ENCODE peak calls at places on chromosomes 7 and 10, in ten cellular contexts. X, O, B, Q, E, W, U, J, V and D are unnamed samples.

GRCh38 chr7:5557920-5558401 is 134.3 kb upstream of the TNRC18 start:
- DNase-seq in X (no peak), O (peak), B (peak), Q (peak), E (no peak), W (no peak), U (peak), J (no peak), V (no peak), D (no peak)

GRCh38 chr10:31829776-31830175 is 98.9 kb downstream of the ARHGAP12 start:
- DNase-seq in X (no peak), O (no peak), B (no peak), Q (no peak), E (no peak), W (no peak), U (no peak), J (no peak), V (no peak), D (no peak)

GRCh38 chr7:87144173-87144657 is 8.0 kb upstream of the DMTF1 start:
- DNase-seq in X (no peak), O (no peak), B (no peak), Q (peak), E (no peak), W (no peak), U (no peak), J (no peak), V (no peak), D (no peak)

GRCh38 chr10:127986543-127987466 is 79.9 kb downstream of the PTPRE start:
- DNase-seq in X (no peak), O (no peak), B (no peak), Q (no peak), E (no peak), W (no peak), U (no peak), J (no peak), V (no peak), D (no peak)

GRCh38 chr7:149566103-149566502 is 68.5 kb upstream of the ZNF746 start:
- DNase-seq in X (no peak), O (no peak), B (no peak), Q (no peak), E (no peak), W (no peak), U (no peak), J (no peak), V (no peak), D (no peak)

GRCh38 chr7:44965441-44965903 is 13.3 kb downstream of the MYO1G start:
- DNase-seq in X (no peak), O (peak), B (no peak), Q (no peak), E (no peak), W (no peak), U (no peak), J (no peak), V (no peak), D (no peak)

GRCh38 chr10:91552706-91553105 is 80.2 kb downstream of the PPP1R3C start:
- DNase-seq in X (no peak), O (no peak), B (no peak), Q (no peak), E (no peak), W (peak), U (peak), J (peak), V (no peak), D (no peak)

GRCh38 chr7:28481131-28481926 is 69.0 kb downstream of the CREB5 start:
- DNase-seq in X (no peak), O (no peak), B (no peak), Q (peak), E (no peak), W (no peak), U (peak), J (no peak), V (no peak), D (peak)

GRCh38 chr7:158976468-158976848 is 120.1 kb downstream of the DYNC2I1 start:
- DNase-seq in X (no peak), O (peak), B (no peak), Q (peak), E (no peak), W (no peak), U (no peak), J (no peak), V (no peak), D (no peak)

GRCh38 chr7:127710635-127711034 is 58.6 kb downstream of the SND1 start:
- DNase-seq in X (no peak), O (no peak), B (no peak), Q (no peak), E (no peak), W (no peak), U (no peak), J (no peak), V (no peak), D (no peak)

GRCh38 chr10:17453377-17454091 is 861 bp downstream of the ST8SIA6 start:
- DNase-seq in X (no peak), O (peak), B (peak), Q (no peak), E (no peak), W (peak), U (no peak), J (peak), V (no peak), D (no peak)

GRCh38 chr10:59387951-59388431 is 25.6 kb upstream of the FAM13C start:
- DNase-seq in X (no peak), O (no peak), B (peak), Q (no peak), E (no peak), W (no peak), U (peak), J (no peak), V (peak), D (peak)

GRCh38 chr10:3255086-3255485 is 82.5 kb upstream of the PITRM1 start:
- DNase-seq in X (no peak), O (no peak), B (no peak), Q (no peak), E (no peak), W (no peak), U (no peak), J (no peak), V (no peak), D (no peak)

GRCh38 chr10:3811331-3811870 is 26.4 kb upstream of the KLF6 start:
- DNase-seq in X (no peak), O (no peak), B (peak), Q (peak), E (no peak), W (no peak), U (peak), J (no peak), V (no peak), D (no peak)

GRCh38 chr7:23471090-23471859 is 984 bp upstream of the IGF2BP3 start:
- DNase-seq in X (no peak), O (no peak), B (no peak), Q (no peak), E (peak), W (peak), U (peak), J (peak), V (no peak), D (no peak)

GRCh38 chr10:125038637-125039036 is 96.7 kb downstream of the ZRANB1 start:
- DNase-seq in X (no peak), O (no peak), B (no peak), Q (no peak), E (no peak), W (peak), U (no peak), J (no peak), V (no peak), D (no peak)

GRCh38 chr7:90708841-90709317 is 112.8 kb downstream of the CDK14 start:
- DNase-seq in X (no peak), O (no peak), B (no peak), Q (peak), E (peak), W (peak), U (no peak), J (no peak), V (no peak), D (no peak)

GRCh38 chr7:117008849-117009531 is 55.7 kb downstream of the ST7 start:
- DNase-seq in X (no peak), O (no peak), B (peak), Q (no peak), E (no peak), W (no peak), U (peak), J (no peak), V (no peak), D (peak)

GRCh38 chr10:121188005-121188404 is 336.8 kb downstream of the WDR11 start:
- DNase-seq in X (no peak), O (no peak), B (no peak), Q (no peak), E (no peak), W (no peak), U (no peak), J (no peak), V (no peak), D (no peak)

GRCh38 chr10:114905450-114905849 is 32.5 kb upstream of the TRUB1 start:
- DNase-seq in X (no peak), O (no peak), B (peak), Q (no peak), E (no peak), W (no peak), U (peak), J (no peak), V (no peak), D (no peak)

GRCh38 chr7:146096994-146097393 is 19.6 kb upstream of the CNTNAP2 start:
- DNase-seq in X (no peak), O (no peak), B (no peak), Q (no peak), E (no peak), W (peak), U (no peak), J (no peak), V (no peak), D (no peak)

GRCh38 chr7:152006336-152006735 is 19.1 kb upstream of the GALNT11 start:
- DNase-seq in X (no peak), O (no peak), B (peak), Q (no peak), E (no peak), W (no peak), U (no peak), J (no peak), V (no peak), D (no peak)

GRCh38 chr10:97991875-97992274 is 38.5 kb downstream of the CRTAC1 start:
- DNase-seq in X (no peak), O (no peak), B (no peak), Q (no peak), E (no peak), W (peak), U (peak), J (no peak), V (peak), D (peak)

GRCh38 chr10:70679498-70679897 is 7.2 kb downstream of the ADAMTS14 start:
- DNase-seq in X (no peak), O (peak), B (no peak), Q (no peak), E (peak), W (no peak), U (peak), J (no peak), V (no peak), D (peak)

GRCh38 chr7:68015565-68016532 is 1019.2 kb downstream of the TYW1 start:
- DNase-seq in X (no peak), O (no peak), B (no peak), Q (no peak), E (no peak), W (no peak), U (no peak), J (no peak), V (no peak), D (no peak)

GRCh38 chr7:98189559-98189958 is 21.7 kb upstream of the BHLHA15 start:
- DNase-seq in X (no peak), O (no peak), B (no peak), Q (no peak), E (no peak), W (no peak), U (no peak), J (no peak), V (no peak), D (no peak)

GRCh38 chr7:91656486-91657237 is 223.8 kb downstream of the MTERF1 start:
- DNase-seq in X (no peak), O (peak), B (no peak), Q (no peak), E (no peak), W (no peak), U (no peak), J (no peak), V (no peak), D (peak)

GRCh38 chr10:78925800-78926319 is 142.9 kb upstream of the ZMIZ1 start:
- DNase-seq in X (no peak), O (no peak), B (peak), Q (no peak), E (no peak), W (no peak), U (peak), J (no peak), V (peak), D (peak)

GRCh38 chr10:132103116-132103910 is 37.6 kb downstream of the JAKMIP3 start:
- DNase-seq in X (no peak), O (no peak), B (no peak), Q (no peak), E (no peak), W (no peak), U (no peak), J (no peak), V (no peak), D (no peak)

GRCh38 chr7:145339319-145339718 is 503.5 kb upstream of the TPK1 start:
- DNase-seq in X (no peak), O (no peak), B (no peak), Q (no peak), E (no peak), W (no peak), U (no peak), J (no peak), V (no peak), D (no peak)

GRCh38 chr10:44981172-44982113 is 2.8 kb upstream of the DEPP1 start:
- DNase-seq in X (no peak), O (peak), B (peak), Q (no peak), E (no peak), W (no peak), U (peak), J (no peak), V (no peak), D (no peak)

GRCh38 chr10:71694567-71694968 is 25.0 kb downstream of the C10orf105 start:
- DNase-seq in X (no peak), O (no peak), B (no peak), Q (peak), E (no peak), W (no peak), U (no peak), J (no peak), V (no peak), D (no peak)

GRCh38 chr7:66970310-66970709 is 25.1 kb downstream of the SBDS start:
- DNase-seq in X (no peak), O (no peak), B (no peak), Q (no peak), E (no peak), W (peak), U (no peak), J (no peak), V (no peak), D (no peak)

GRCh38 chr10:58746470-58747185 is 234.0 kb downstream of the BICC1 start:
- DNase-seq in X (no peak), O (no peak), B (no peak), Q (no peak), E (no peak), W (no peak), U (no peak), J (no peak), V (no peak), D (no peak)

GRCh38 chr10:49053053-49053997 is 62.0 kb downstream of the VSTM4 start:
- DNase-seq in X (no peak), O (peak), B (no peak), Q (peak), E (no peak), W (no peak), U (no peak), J (no peak), V (no peak), D (no peak)